ENCODE peak calls at places on chromosomes 16 and 17, in seven cellular contexts. One of them, this sample, is unnamed.

GRCh38 chr17:68198931-68199836 is 48.7 kb upstream of the AMZ2 start:
- DNase-seq in left ventricle myocardium inferior: no peak
- DNase-seq in tibial artery: no peak
- DNase-seq in body of pancreas: no peak
- DNase-seq in foreskin fibroblast: no peak
- DNase-seq in Caco-2: peak
- DNase-seq in mammary epithelial cell: peak
- DNase-seq in this sample: no peak

GRCh38 chr17:78935419-78936323 is 10.5 kb upstream of the TIMP2 start:
- DNase-seq in tibial artery: peak
- DNase-seq in mammary epithelial cell: no peak
- DNase-seq in Caco-2: no peak
- DNase-seq in body of pancreas: no peak
- DNase-seq in foreskin fibroblast: peak
- DNase-seq in left ventricle myocardium inferior: peak
- DNase-seq in this sample: peak

GRCh38 chr17:18997650-18998196 is 6.8 kb downstream of the FAM83G start:
- DNase-seq in Caco-2: no peak
- DNase-seq in foreskin fibroblast: no peak
- DNase-seq in left ventricle myocardium inferior: no peak
- DNase-seq in mammary epithelial cell: no peak
- DNase-seq in body of pancreas: no peak
- DNase-seq in tibial artery: no peak
- DNase-seq in this sample: no peak

GRCh38 chr16:11632455-11632921 is 35.8 kb upstream of the SNN start:
- DNase-seq in mammary epithelial cell: no peak
- DNase-seq in Caco-2: peak
- DNase-seq in body of pancreas: peak
- DNase-seq in left ventricle myocardium inferior: peak
- DNase-seq in tibial artery: peak
- DNase-seq in foreskin fibroblast: peak
- DNase-seq in this sample: peak

GRCh38 chr17:33284022-33284421 is 9.1 kb downstream of the ASIC2 start:
- DNase-seq in foreskin fibroblast: peak
- DNase-seq in left ventricle myocardium inferior: no peak
- DNase-seq in mammary epithelial cell: peak
- DNase-seq in tibial artery: peak
- DNase-seq in body of pancreas: peak
- DNase-seq in Caco-2: no peak
- DNase-seq in this sample: peak

GRCh38 chr17:4233668-4234258 is 30.0 kb downstream of the ANKFY1 start:
- DNase-seq in mammary epithelial cell: no peak
- DNase-seq in tibial artery: no peak
- DNase-seq in Caco-2: no peak
- DNase-seq in foreskin fibroblast: no peak
- DNase-seq in left ventricle myocardium inferior: no peak
- DNase-seq in body of pancreas: no peak
- DNase-seq in this sample: no peak

GRCh38 chr17:58764373-58764772 is 8.7 kb downstream of the PPM1E start:
- DNase-seq in tibial artery: no peak
- DNase-seq in left ventricle myocardium inferior: no peak
- DNase-seq in body of pancreas: no peak
- DNase-seq in Caco-2: no peak
- DNase-seq in mammary epithelial cell: no peak
- DNase-seq in foreskin fibroblast: no peak
- DNase-seq in this sample: no peak

GRCh38 chr17:81996232-81996756 is 18.9 kb downstream of the ASPSCR1 start:
- DNase-seq in body of pancreas: no peak
- DNase-seq in mammary epithelial cell: no peak
- DNase-seq in foreskin fibroblast: no peak
- DNase-seq in tibial artery: no peak
- DNase-seq in Caco-2: no peak
- DNase-seq in left ventricle myocardium inferior: no peak
- DNase-seq in this sample: no peak

GRCh38 chr17:37743612-37743874 is 1.3 kb downstream of the HNF1B start:
- DNase-seq in body of pancreas: peak
- DNase-seq in mammary epithelial cell: no peak
- DNase-seq in foreskin fibroblast: no peak
- DNase-seq in Caco-2: peak
- DNase-seq in tibial artery: no peak
- DNase-seq in left ventricle myocardium inferior: no peak
- DNase-seq in this sample: no peak

GRCh38 chr17:38741853-38742421 is 6.2 kb downstream of the PCGF2 start:
- DNase-seq in Caco-2: no peak
- DNase-seq in body of pancreas: peak
- DNase-seq in mammary epithelial cell: peak
- DNase-seq in tibial artery: no peak
- DNase-seq in foreskin fibroblast: no peak
- DNase-seq in left ventricle myocardium inferior: peak
- DNase-seq in this sample: no peak

GRCh38 chr17:17364338-17364667 is 61.1 kb downstream of the NT5M start:
- DNase-seq in foreskin fibroblast: no peak
- DNase-seq in body of pancreas: no peak
- DNase-seq in mammary epithelial cell: no peak
- DNase-seq in Caco-2: no peak
- DNase-seq in left ventricle myocardium inferior: no peak
- DNase-seq in tibial artery: no peak
- DNase-seq in this sample: no peak

GRCh38 chr16:50552476-50553101 is 4.4 kb downstream of the NKD1 start:
- DNase-seq in mammary epithelial cell: no peak
- DNase-seq in tibial artery: no peak
- DNase-seq in body of pancreas: no peak
- DNase-seq in left ventricle myocardium inferior: no peak
- DNase-seq in Caco-2: no peak
- DNase-seq in foreskin fibroblast: no peak
- DNase-seq in this sample: no peak

GRCh38 chr16:9954181-9954580 is 228.0 kb downstream of the GRIN2A start:
- DNase-seq in left ventricle myocardium inferior: no peak
- DNase-seq in body of pancreas: no peak
- DNase-seq in mammary epithelial cell: no peak
- DNase-seq in foreskin fibroblast: no peak
- DNase-seq in tibial artery: no peak
- DNase-seq in Caco-2: no peak
- DNase-seq in this sample: no peak

GRCh38 chr16:86221085-86221484 is 289.2 kb upstream of the FOXF1 start:
- DNase-seq in foreskin fibroblast: no peak
- DNase-seq in body of pancreas: peak
- DNase-seq in mammary epithelial cell: no peak
- DNase-seq in Caco-2: no peak
- DNase-seq in left ventricle myocardium inferior: no peak
- DNase-seq in tibial artery: no peak
- DNase-seq in this sample: no peak

GRCh38 chr17:38601539-38602351 is 4.0 kb downstream of the SRCIN1 start:
- DNase-seq in body of pancreas: no peak
- DNase-seq in left ventricle myocardium inferior: no peak
- DNase-seq in Caco-2: peak
- DNase-seq in tibial artery: no peak
- DNase-seq in foreskin fibroblast: no peak
- DNase-seq in mammary epithelial cell: no peak
- DNase-seq in this sample: no peak

GRCh38 chr16:24218299-24218698 is 37.8 kb upstream of the CACNG3 start:
- DNase-seq in body of pancreas: no peak
- DNase-seq in left ventricle myocardium inferior: no peak
- DNase-seq in foreskin fibroblast: no peak
- DNase-seq in tibial artery: no peak
- DNase-seq in mammary epithelial cell: no peak
- DNase-seq in Caco-2: no peak
- DNase-seq in this sample: no peak

GRCh38 chr17:34306466-34306865 is 12.8 kb upstream of the CCL8 start:
- DNase-seq in body of pancreas: no peak
- DNase-seq in tibial artery: no peak
- DNase-seq in left ventricle myocardium inferior: no peak
- DNase-seq in mammary epithelial cell: no peak
- DNase-seq in foreskin fibroblast: peak
- DNase-seq in Caco-2: peak
- DNase-seq in this sample: no peak

DNA sequence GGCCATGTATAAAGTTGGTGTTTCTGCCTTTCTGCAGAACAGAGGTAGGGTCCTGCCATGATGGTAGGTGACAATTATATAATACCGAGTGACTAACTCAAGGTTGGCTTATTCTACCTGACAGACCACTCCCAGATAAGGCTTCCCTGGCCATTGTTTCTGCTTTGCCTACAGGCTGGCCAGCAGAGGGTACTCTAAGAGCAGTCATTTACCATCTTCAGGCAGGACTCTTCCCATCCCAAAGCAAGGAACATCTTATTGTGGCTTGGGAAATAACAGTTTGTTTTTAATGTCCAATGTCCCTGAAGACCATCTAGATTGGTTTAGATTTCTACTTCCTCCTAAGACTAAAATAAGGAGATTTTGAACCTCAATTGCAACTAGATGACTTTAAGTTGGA is 74.1 kb downstream of the SNX11 start:
- DNase-seq in tibial artery: no peak
- DNase-seq in Caco-2: peak
- DNase-seq in body of pancreas: no peak
- DNase-seq in foreskin fibroblast: peak
- DNase-seq in left ventricle myocardium inferior: no peak
- DNase-seq in mammary epithelial cell: no peak
- DNase-seq in this sample: no peak
- TF ChIP-seq CTCF in tibial artery: no peak
- TF ChIP-seq CTCF in Caco-2: peak
- TF ChIP-seq CTCF in body of pancreas: no peak
- TF ChIP-seq CTCF in foreskin fibroblast: peak
- TF ChIP-seq CTCF in left ventricle myocardium inferior: peak
- TF ChIP-seq CTCF in mammary epithelial cell: peak
- TF ChIP-seq CTCF in this sample: peak

GRCh38 chr16:46789499-46790414 is 41.2 kb downstream of the C16orf87 start:
- DNase-seq in Caco-2: peak
- DNase-seq in foreskin fibroblast: peak
- DNase-seq in left ventricle myocardium inferior: peak
- DNase-seq in mammary epithelial cell: peak
- DNase-seq in tibial artery: peak
- DNase-seq in body of pancreas: peak
- DNase-seq in this sample: no peak
- H3K4me3 ChIP-seq in Caco-2: peak
- H3K4me3 ChIP-seq in foreskin fibroblast: peak
- H3K4me3 ChIP-seq in left ventricle myocardium inferior: peak
- H3K4me3 ChIP-seq in mammary epithelial cell: peak
- H3K4me3 ChIP-seq in tibial artery: peak
- H3K4me3 ChIP-seq in body of pancreas: peak
- H3K4me3 ChIP-seq in this sample: peak

GRCh38 chr16:4495766-4496165 is 19.6 kb downstream of the HMOX2 start:
- DNase-seq in foreskin fibroblast: no peak
- DNase-seq in left ventricle myocardium inferior: no peak
- DNase-seq in body of pancreas: no peak
- DNase-seq in tibial artery: no peak
- DNase-seq in Caco-2: no peak
- DNase-seq in mammary epithelial cell: peak
- DNase-seq in this sample: no peak

GRCh38 chr16:4496305-4496704 is 20.1 kb downstream of the HMOX2 start:
- DNase-seq in left ventricle myocardium inferior: no peak
- DNase-seq in mammary epithelial cell: peak
- DNase-seq in tibial artery: no peak
- DNase-seq in Caco-2: no peak
- DNase-seq in foreskin fibroblast: peak
- DNase-seq in body of pancreas: no peak
- DNase-seq in this sample: no peak

GRCh38 chr16:4498546-4499195 is 22.5 kb downstream of the HMOX2 start:
- DNase-seq in tibial artery: no peak
- DNase-seq in body of pancreas: no peak
- DNase-seq in mammary epithelial cell: peak
- DNase-seq in Caco-2: no peak
- DNase-seq in left ventricle myocardium inferior: no peak
- DNase-seq in foreskin fibroblast: no peak
- DNase-seq in this sample: no peak

GRCh38 chr16:4491898-4492297 is 15.7 kb downstream of the HMOX2 start:
- DNase-seq in Caco-2: no peak
- DNase-seq in mammary epithelial cell: no peak
- DNase-seq in body of pancreas: no peak
- DNase-seq in tibial artery: no peak
- DNase-seq in foreskin fibroblast: no peak
- DNase-seq in left ventricle myocardium inferior: no peak
- DNase-seq in this sample: no peak

DNA sequence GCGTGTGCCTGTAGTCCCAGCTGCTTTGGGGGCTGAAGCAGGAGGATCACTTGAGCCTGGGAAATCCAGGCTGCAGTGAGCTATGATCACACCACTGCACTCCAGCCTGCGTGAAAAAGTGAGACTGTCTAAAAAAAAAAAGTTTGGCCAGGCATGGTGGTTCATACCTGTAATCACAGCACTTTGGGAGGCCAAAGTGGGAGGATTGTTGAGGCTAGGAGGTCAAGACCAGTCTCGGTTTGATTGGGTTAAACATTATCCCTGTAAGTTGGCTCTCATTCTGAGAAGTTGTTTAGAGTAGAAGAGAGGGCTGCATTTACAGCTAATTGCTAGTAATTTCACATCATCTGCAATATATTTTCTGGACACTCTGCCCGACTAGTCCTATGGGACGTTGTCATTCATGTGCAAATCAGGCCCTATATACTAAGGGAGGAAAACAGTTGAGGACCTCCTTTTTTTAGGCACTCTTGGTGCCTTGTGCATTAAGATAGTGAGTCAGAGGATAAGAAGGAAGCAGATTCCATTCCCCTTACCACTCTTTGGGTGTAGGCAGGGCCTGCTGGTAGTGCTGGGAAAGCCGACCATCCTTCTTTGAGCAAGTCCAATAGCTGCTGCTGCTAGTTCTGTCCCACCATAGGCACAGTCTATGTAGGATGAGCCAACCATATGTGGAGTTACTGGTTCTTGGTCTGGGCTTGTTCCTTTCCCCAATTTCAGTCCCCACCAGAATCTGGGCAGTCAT is 18.7 kb downstream of the HMOX2 start:
- DNase-seq in Caco-2: no peak
- DNase-seq in left ventricle myocardium inferior: no peak
- DNase-seq in tibial artery: no peak
- DNase-seq in body of pancreas: no peak
- DNase-seq in foreskin fibroblast: peak
- DNase-seq in mammary epithelial cell: peak
- DNase-seq in this sample: no peak
- TF ChIP-seq CTCF in Caco-2: no peak
- TF ChIP-seq CTCF in left ventricle myocardium inferior: no peak
- TF ChIP-seq CTCF in tibial artery: no peak
- TF ChIP-seq CTCF in body of pancreas: no peak
- TF ChIP-seq CTCF in foreskin fibroblast: no peak
- TF ChIP-seq CTCF in mammary epithelial cell: no peak
- TF ChIP-seq CTCF in this sample: no peak

GRCh38 chr17:44312396-44313104 is 4.1 kb downstream of the RUNDC3A start:
- DNase-seq in body of pancreas: no peak
- DNase-seq in tibial artery: no peak
- DNase-seq in mammary epithelial cell: no peak
- DNase-seq in foreskin fibroblast: no peak
- DNase-seq in left ventricle myocardium inferior: no peak
- DNase-seq in Caco-2: no peak
- DNase-seq in this sample: no peak

GRCh38 chr17:44314869-44315661 is 6.7 kb downstream of the RUNDC3A start:
- DNase-seq in mammary epithelial cell: peak
- DNase-seq in Caco-2: peak
- DNase-seq in tibial artery: no peak
- DNase-seq in left ventricle myocardium inferior: no peak
- DNase-seq in foreskin fibroblast: no peak
- DNase-seq in body of pancreas: peak
- DNase-seq in this sample: no peak

GRCh38 chr17:44315760-44316731 is 7.6 kb downstream of the RUNDC3A start:
- DNase-seq in tibial artery: no peak
- DNase-seq in Caco-2: peak
- DNase-seq in mammary epithelial cell: no peak
- DNase-seq in left ventricle myocardium inferior: no peak
- DNase-seq in body of pancreas: no peak
- DNase-seq in foreskin fibroblast: no peak
- DNase-seq in this sample: no peak

GRCh38 chr17:44314031-44314430 is 5.6 kb downstream of the RUNDC3A start:
- DNase-seq in body of pancreas: no peak
- DNase-seq in mammary epithelial cell: no peak
- DNase-seq in Caco-2: no peak
- DNase-seq in tibial artery: no peak
- DNase-seq in left ventricle myocardium inferior: no peak
- DNase-seq in foreskin fibroblast: no peak
- DNase-seq in this sample: no peak

GRCh38 chr17:44314524-44314868 is 6.1 kb downstream of the RUNDC3A start:
- DNase-seq in body of pancreas: no peak
- DNase-seq in left ventricle myocardium inferior: no peak
- DNase-seq in foreskin fibroblast: no peak
- DNase-seq in Caco-2: no peak
- DNase-seq in mammary epithelial cell: no peak
- DNase-seq in tibial artery: no peak
- DNase-seq in this sample: no peak
- H3K4me3 ChIP-seq in body of pancreas: no peak
- H3K4me3 ChIP-seq in left ventricle myocardium inferior: peak
- H3K4me3 ChIP-seq in foreskin fibroblast: no peak
- H3K4me3 ChIP-seq in Caco-2: peak
- H3K4me3 ChIP-seq in mammary epithelial cell: no peak
- H3K4me3 ChIP-seq in tibial artery: no peak
- H3K4me3 ChIP-seq in this sample: no peak